ENCODE peak calls at places on chromosomes 16 and 17, in six cellular contexts. One of them, this sample, is unnamed.

GRCh38 chr17:62614142-62614541 is 13.3 kb upstream of the MRC2 start:
- DNase-seq in K562: no peak
- DNase-seq in cardiac muscle cell: peak; percentile 72
- DNase-seq in psoas muscle: no peak
- DNase-seq in GM23248: peak; percentile 94
- DNase-seq in uterus: no peak
- DNase-seq in this sample: no peak

GRCh38 chr17:77531002-77531401 is 390.2 kb downstream of the SEC14L1 start:
- DNase-seq in K562: no peak
- DNase-seq in cardiac muscle cell: no peak
- DNase-seq in psoas muscle: no peak
- DNase-seq in GM23248: no peak
- DNase-seq in uterus: no peak
- DNase-seq in this sample: no peak

GRCh38 chr17:5439446-5439764 is 450 bp upstream of the C1QBP start:
- DNase-seq in K562: no peak
- DNase-seq in cardiac muscle cell: no peak
- DNase-seq in psoas muscle: no peak
- DNase-seq in GM23248: no peak
- DNase-seq in uterus: no peak
- DNase-seq in this sample: no peak

GRCh38 chr16:72823961-72824490 is 223.9 kb downstream of the ZFHX3 start:
- DNase-seq in K562: no peak
- DNase-seq in cardiac muscle cell: no peak
- DNase-seq in psoas muscle: no peak
- DNase-seq in GM23248: no peak
- DNase-seq in uterus: no peak
- DNase-seq in this sample: no peak

GRCh38 chr16:14111713-14112538 is 40.8 kb downstream of the MRTFB start:
- DNase-seq in K562: no peak
- DNase-seq in cardiac muscle cell: no peak
- DNase-seq in psoas muscle: peak; percentile 43
- DNase-seq in GM23248: peak; percentile 24
- DNase-seq in uterus: peak; percentile 67
- DNase-seq in this sample: no peak

GRCh38 chr17:74524751-74525725 is 6.2 kb downstream of the CD300LB start:
- DNase-seq in K562: no peak
- DNase-seq in cardiac muscle cell: no peak
- DNase-seq in psoas muscle: no peak
- DNase-seq in GM23248: no peak
- DNase-seq in uterus: no peak
- DNase-seq in this sample: no peak

GRCh38 chr16:12439443-12440232 is 364.0 kb downstream of the CPPED1 start:
- DNase-seq in K562: no peak
- DNase-seq in cardiac muscle cell: no peak
- DNase-seq in psoas muscle: no peak
- DNase-seq in GM23248: no peak
- DNase-seq in uterus: no peak
- DNase-seq in this sample: no peak

GRCh38 chr16:88681084-88681680 is 5.1 kb downstream of the SNAI3 start:
- DNase-seq in K562: peak; percentile 63
- DNase-seq in cardiac muscle cell: no peak
- DNase-seq in psoas muscle: no peak
- DNase-seq in GM23248: no peak
- DNase-seq in uterus: no peak
- DNase-seq in this sample: peak; percentile 41

GRCh38 chr17:16915752-16916556 is 56.0 kb downstream of the TNFRSF13B start:
- DNase-seq in K562: peak; percentile 48
- DNase-seq in cardiac muscle cell: peak; percentile 63
- DNase-seq in psoas muscle: no peak
- DNase-seq in GM23248: peak; percentile 79
- DNase-seq in uterus: no peak
- DNase-seq in this sample: no peak

GRCh38 chr17:63150994-63151464 is 185.0 kb downstream of the TANC2 start:
- DNase-seq in K562: no peak
- DNase-seq in cardiac muscle cell: peak; percentile 50
- DNase-seq in psoas muscle: no peak
- DNase-seq in GM23248: peak; percentile 33
- DNase-seq in uterus: no peak
- DNase-seq in this sample: no peak

GRCh38 chr17:56881685-56882295 is 32.1 kb downstream of the TRIM25 start:
- DNase-seq in K562: no peak
- DNase-seq in cardiac muscle cell: no peak
- DNase-seq in psoas muscle: no peak
- DNase-seq in GM23248: no peak
- DNase-seq in uterus: no peak
- DNase-seq in this sample: no peak

GRCh38 chr16:54417384-54417783 is 130.8 kb upstream of the IRX3 start:
- DNase-seq in K562: no peak
- DNase-seq in cardiac muscle cell: no peak
- DNase-seq in psoas muscle: no peak
- DNase-seq in GM23248: no peak
- DNase-seq in uterus: no peak
- DNase-seq in this sample: no peak

GRCh38 chr16:46843898-46844642 is 13.1 kb upstream of the C16orf87 start:
- DNase-seq in K562: no peak
- DNase-seq in cardiac muscle cell: no peak
- DNase-seq in psoas muscle: no peak
- DNase-seq in GM23248: no peak
- DNase-seq in uterus: no peak
- DNase-seq in this sample: no peak

GRCh38 chr17:68326681-68327080 is 35.4 kb downstream of the ARSG start:
- DNase-seq in K562: no peak
- DNase-seq in cardiac muscle cell: no peak
- DNase-seq in psoas muscle: no peak
- DNase-seq in GM23248: peak; percentile 38
- DNase-seq in uterus: no peak
- DNase-seq in this sample: no peak

GRCh38 chr17:35373532-35373983 is at the start of gene SLFN11:
- DNase-seq in K562: peak; percentile 18
- DNase-seq in cardiac muscle cell: no peak
- DNase-seq in psoas muscle: peak; percentile 84
- DNase-seq in GM23248: peak; percentile 99
- DNase-seq in uterus: peak; percentile 89
- DNase-seq in this sample: peak; percentile 80

GRCh38 chr16:68539704-68540370 is 746 bp downstream of the ZFP90 start:
- DNase-seq in K562: no peak
- DNase-seq in cardiac muscle cell: no peak
- DNase-seq in psoas muscle: no peak
- DNase-seq in GM23248: peak; percentile 49
- DNase-seq in uterus: no peak
- DNase-seq in this sample: no peak

GRCh38 chr17:80724723-80725388 is 180.2 kb downstream of the RPTOR start:
- DNase-seq in K562: no peak
- DNase-seq in cardiac muscle cell: no peak
- DNase-seq in psoas muscle: peak; percentile 45
- DNase-seq in GM23248: peak; percentile 86
- DNase-seq in uterus: no peak
- DNase-seq in this sample: no peak

GRCh38 chr17:9226794-9227135 is 205.5 kb downstream of the NTN1 start:
- DNase-seq in K562: no peak
- DNase-seq in cardiac muscle cell: no peak
- DNase-seq in psoas muscle: no peak
- DNase-seq in GM23248: no peak
- DNase-seq in uterus: no peak
- DNase-seq in this sample: peak; percentile 18

GRCh38 chr17:39960406-39961053 is 2.3 kb upstream of the GSDMA start:
- DNase-seq in K562: no peak
- DNase-seq in cardiac muscle cell: no peak
- DNase-seq in psoas muscle: no peak
- DNase-seq in GM23248: peak; percentile 40
- DNase-seq in uterus: no peak
- DNase-seq in this sample: no peak

GRCh38 chr17:42362245-42362961 is 25.8 kb downstream of the STAT3 start:
- DNase-seq in K562: no peak
- DNase-seq in cardiac muscle cell: no peak
- DNase-seq in psoas muscle: no peak
- DNase-seq in GM23248: no peak
- DNase-seq in uterus: no peak
- DNase-seq in this sample: no peak

GRCh38 chr17:55167024-55167721 is 97.6 kb upstream of the HLF start:
- DNase-seq in K562: no peak
- DNase-seq in cardiac muscle cell: no peak
- DNase-seq in psoas muscle: no peak
- DNase-seq in GM23248: no peak
- DNase-seq in uterus: no peak
- DNase-seq in this sample: no peak

GRCh38 chr17:42023524-42024349 is 3.8 kb downstream of the NKIRAS2 start:
- DNase-seq in K562: peak; percentile 76
- DNase-seq in cardiac muscle cell: no peak
- DNase-seq in psoas muscle: peak; percentile 30
- DNase-seq in GM23248: no peak
- DNase-seq in uterus: no peak
- DNase-seq in this sample: no peak

GRCh38 chr17:78905111-78905510 is 2.1 kb upstream of the CEP295NL start:
- DNase-seq in K562: no peak
- DNase-seq in cardiac muscle cell: no peak
- DNase-seq in psoas muscle: no peak
- DNase-seq in GM23248: no peak
- DNase-seq in uterus: no peak
- DNase-seq in this sample: no peak

GRCh38 chr17:19726615-19727376 is 10.4 kb upstream of the SLC47A2 start:
- DNase-seq in K562: no peak
- DNase-seq in cardiac muscle cell: no peak
- DNase-seq in psoas muscle: no peak
- DNase-seq in GM23248: peak; percentile 57
- DNase-seq in uterus: no peak
- DNase-seq in this sample: no peak

GRCh38 chr17:19019041-19019941 is 14.7 kb upstream of the FAM83G start:
- DNase-seq in K562: peak; percentile 42
- DNase-seq in cardiac muscle cell: no peak
- DNase-seq in psoas muscle: peak; percentile 14
- DNase-seq in GM23248: no peak
- DNase-seq in uterus: no peak
- DNase-seq in this sample: no peak

GRCh38 chr17:17096438-17097178 is 54.4 kb downstream of the MPRIP start:
- DNase-seq in K562: no peak
- DNase-seq in cardiac muscle cell: no peak
- DNase-seq in psoas muscle: no peak
- DNase-seq in GM23248: peak; percentile 74
- DNase-seq in uterus: no peak
- DNase-seq in this sample: no peak

GRCh38 chr17:1344521-1344920 is 55.5 kb downstream of the YWHAE start:
- DNase-seq in K562: no peak
- DNase-seq in cardiac muscle cell: no peak
- DNase-seq in psoas muscle: no peak
- DNase-seq in GM23248: no peak
- DNase-seq in uterus: no peak
- DNase-seq in this sample: no peak

GRCh38 chr17:80995131-80995530 is 3.5 kb downstream of the CHMP6 start:
- DNase-seq in K562: no peak
- DNase-seq in cardiac muscle cell: no peak
- DNase-seq in psoas muscle: no peak
- DNase-seq in GM23248: no peak
- DNase-seq in uterus: no peak
- DNase-seq in this sample: no peak

GRCh38 chr16:53848277-53848942 is 144.5 kb downstream of the FTO start:
- DNase-seq in K562: no peak
- DNase-seq in cardiac muscle cell: no peak
- DNase-seq in psoas muscle: no peak
- DNase-seq in GM23248: no peak
- DNase-seq in uterus: no peak
- DNase-seq in this sample: no peak

GRCh38 chr16:46733319-46733830 is 14.8 kb downstream of the MYLK3 start:
- DNase-seq in K562: no peak
- DNase-seq in cardiac muscle cell: no peak
- DNase-seq in psoas muscle: no peak
- DNase-seq in GM23248: no peak
- DNase-seq in uterus: no peak
- DNase-seq in this sample: no peak

GRCh38 chr17:75822119-75822799 is 21.9 kb downstream of the UNC13D start:
- DNase-seq in K562: no peak
- DNase-seq in cardiac muscle cell: no peak
- DNase-seq in psoas muscle: no peak
- DNase-seq in GM23248: no peak
- DNase-seq in uterus: peak; percentile 47
- DNase-seq in this sample: no peak

DNA sequence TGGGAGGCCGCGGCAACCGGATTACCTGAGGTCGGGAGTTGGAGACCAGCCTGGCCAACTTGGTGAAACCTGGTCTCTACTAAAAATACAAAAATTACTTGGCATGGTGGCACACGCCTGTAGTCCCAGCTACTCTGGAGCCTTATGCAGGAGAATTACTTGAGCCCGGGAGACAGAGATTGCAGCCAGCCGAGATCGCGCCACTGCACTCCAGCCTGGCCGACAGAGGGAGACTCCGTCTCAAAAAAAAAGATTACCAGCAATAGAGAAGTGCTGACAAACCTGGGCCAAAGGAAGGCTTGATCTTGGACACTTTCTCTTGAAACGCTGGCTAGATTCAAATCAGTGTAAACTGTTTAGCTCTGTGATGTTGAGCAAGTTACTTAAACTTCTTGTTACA is 4.3 kb downstream of the MT1H start:
- DNase-seq in K562: no peak
- DNase-seq in cardiac muscle cell: peak; percentile 45
- DNase-seq in psoas muscle: no peak
- DNase-seq in GM23248: peak; percentile 57
- DNase-seq in uterus: no peak
- DNase-seq in this sample: no peak
- H3K4me3 ChIP-seq in K562: no peak overlapping the region
- H3K4me3 ChIP-seq in cardiac muscle cell: no peak overlapping the region
- H3K4me3 ChIP-seq in psoas muscle: no peak overlapping the region
- H3K4me3 ChIP-seq in GM23248: no peak overlapping the region
- H3K4me3 ChIP-seq in uterus: no peak overlapping the region
- H3K4me3 ChIP-seq in this sample: no peak overlapping the region

DNA sequence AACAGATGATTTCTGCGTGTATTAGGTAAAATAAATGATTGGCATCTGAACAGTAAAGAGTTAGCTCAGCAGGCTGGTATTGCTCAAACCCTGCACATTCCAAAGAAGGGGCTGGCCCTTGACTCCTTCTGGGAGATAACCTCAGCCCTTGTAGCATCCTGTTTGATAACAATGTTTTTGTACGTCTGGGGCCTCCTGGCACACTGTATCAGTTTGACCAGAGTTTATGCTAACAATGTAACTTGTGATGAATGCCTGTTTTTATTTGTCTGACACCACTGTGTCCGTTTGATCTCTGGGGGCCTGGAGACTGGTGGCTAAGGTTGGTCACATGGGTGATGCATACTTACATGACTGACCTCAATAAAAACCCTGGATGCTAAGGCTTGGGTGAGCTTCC is 43.8 kb upstream of the NDRG4 start:
- DNase-seq in K562: no peak
- DNase-seq in cardiac muscle cell: no peak
- DNase-seq in psoas muscle: no peak
- DNase-seq in GM23248: no peak
- DNase-seq in uterus: no peak
- DNase-seq in this sample: no peak
- H3K4me1 ChIP-seq in K562: no peaks in the 10 kb centered on the region
- H3K4me1 ChIP-seq in cardiac muscle cell: peaks cover 9% of the 10 kb centered on the region
- H3K4me1 ChIP-seq in psoas muscle: no peaks in the 10 kb centered on the region
- H3K4me1 ChIP-seq in GM23248: no peaks in the 10 kb centered on the region
- H3K4me1 ChIP-seq in uterus: no peaks in the 10 kb centered on the region
- H3K4me1 ChIP-seq in this sample: no peaks in the 10 kb centered on the region

GRCh38 chr16:654034-654433 is 4.9 kb downstream of the WDR90 start:
- DNase-seq in K562: no peak
- DNase-seq in cardiac muscle cell: no peak
- DNase-seq in psoas muscle: no peak
- DNase-seq in GM23248: no peak
- DNase-seq in uterus: no peak
- DNase-seq in this sample: no peak
- H3K4me3 ChIP-seq in K562: no peak overlapping the region
- H3K4me3 ChIP-seq in cardiac muscle cell: no peak overlapping the region
- H3K4me3 ChIP-seq in psoas muscle: no peak overlapping the region
- H3K4me3 ChIP-seq in GM23248: no peak overlapping the region
- H3K4me3 ChIP-seq in uterus: no peak overlapping the region
- H3K4me3 ChIP-seq in this sample: no peak overlapping the region

GRCh38 chr16:21943571-21943970 is 9.6 kb upstream of the UQCRC2 start:
- DNase-seq in K562: no peak
- DNase-seq in cardiac muscle cell: no peak
- DNase-seq in psoas muscle: no peak
- DNase-seq in GM23248: no peak
- DNase-seq in uterus: no peak
- DNase-seq in this sample: no peak
- H3K4me1 ChIP-seq in K562: no peaks in the 10 kb centered on the region
- H3K4me1 ChIP-seq in cardiac muscle cell: no peaks in the 10 kb centered on the region
- H3K4me1 ChIP-seq in psoas muscle: no peaks in the 10 kb centered on the region
- H3K4me1 ChIP-seq in GM23248: no peaks in the 10 kb centered on the region
- H3K4me1 ChIP-seq in uterus: no peaks in the 10 kb centered on the region
- H3K4me1 ChIP-seq in this sample: no peaks in the 10 kb centered on the region